ENCODE peak calls at places on chromosome 20, in ten cellular contexts. T is sigmoid colon; N is aorta; K is naive thymus-derived CD4-positive, alpha-beta T cell; U is GM23248; V is endothelial cell of umbilical vein; X is body of pancreas; W is brain microvascular endothelial cell; E is CD8-positive, alpha-beta memory T cell; A is pancreas. G is an unnamed sample.

GRCh38 chr20:22383156-22383555 is 201.2 kb downstream of the FOXA2 start:
- DNase-seq in V (no peak), E (no peak), X (no peak), W (no peak), U (peak; percentile 20), K (no peak), A (no peak), T (no peak), N (no peak), G (no peak)

GRCh38 chr20:3224681-3225421 is 14.1 kb downstream of the SLC4A11 start:
- DNase-seq in U (no peak), W (no peak), X (no peak), V (no peak), K (no peak), E (no peak), A (no peak), N (no peak), T (no peak), G (no peak)

GRCh38 chr20:4457566-4458543 is 263.9 kb upstream of the PRND start:
- DNase-seq in V (no peak), A (no peak), E (no peak), N (no peak), X (no peak), W (no peak), K (no peak), T (no peak), U (no peak), G (no peak)

GRCh38 chr20:4944518-4944917 is 56.8 kb downstream of the SLC23A2 start:
- DNase-seq in E (no peak), K (no peak), X (no peak), W (no peak), A (no peak), U (peak; percentile 83), N (no peak), T (no peak), V (no peak), G (no peak)

GRCh38 chr20:9156529-9157280 is 87.8 kb downstream of the PLCB4 start:
- DNase-seq in U (no peak), X (no peak), A (no peak), T (no peak), K (no peak), E (no peak), N (no peak), V (no peak), W (no peak), G (no peak)

GRCh38 chr20:55437778-55438417 is 567.4 kb downstream of the CBLN4 start:
- DNase-seq in U (no peak), E (no peak), A (no peak), N (no peak), K (no peak), X (peak; percentile 3), V (no peak), W (no peak), T (no peak), G (no peak)

GRCh38 chr20:38453941-38454340 is 18.7 kb upstream of the RALGAPB start:
- DNase-seq in X (no peak), K (no peak), W (no peak), A (peak; percentile 6), V (no peak), E (no peak), U (no peak), N (no peak), T (peak; percentile 30), G (no peak)

GRCh38 chr20:46240881-46241280 is 67.4 kb downstream of the CDH22 start:
- DNase-seq in A (no peak), W (no peak), E (no peak), X (no peak), K (no peak), V (no peak), N (no peak), U (no peak), T (no peak), G (no peak)

GRCh38 chr20:14259691-14260090 is 77.7 kb downstream of the FLRT3 start:
- DNase-seq in X (no peak), V (no peak), A (no peak), N (no peak), K (no peak), T (no peak), W (no peak), E (no peak), U (peak; percentile 33), G (no peak)

GRCh38 chr20:1242530-1242929 is 16.7 kb downstream of the RAD21L1 start:
- DNase-seq in X (no peak), W (peak; percentile 66), A (no peak), N (no peak), K (no peak), U (peak; percentile 91), E (no peak), V (peak; percentile 80), T (no peak), G (no peak)

GRCh38 chr20:48340915-48341314 is 486.9 kb downstream of the PREX1 start:
- DNase-seq in X (no peak), K (no peak), A (no peak), V (no peak), T (no peak), E (no peak), N (no peak), U (no peak), W (no peak), G (no peak)

GRCh38 chr20:48339986-48340884 is 487.6 kb downstream of the PREX1 start:
- DNase-seq in V (no peak), K (no peak), U (no peak), X (no peak), W (no peak), N (no peak), T (no peak), E (no peak), A (no peak), G (no peak)

GRCh38 chr20:48338717-48339116 is 489.1 kb downstream of the PREX1 start:
- DNase-seq in K (no peak), U (peak; percentile 76), N (no peak), X (no peak), E (no peak), T (no peak), V (no peak), W (peak; percentile 36), A (no peak), G (no peak)

GRCh38 chr20:48336647-48337046 is 491.2 kb downstream of the PREX1 start:
- DNase-seq in X (no peak), W (no peak), N (no peak), E (no peak), V (no peak), T (no peak), K (no peak), A (no peak), U (no peak), G (no peak)

DNA sequence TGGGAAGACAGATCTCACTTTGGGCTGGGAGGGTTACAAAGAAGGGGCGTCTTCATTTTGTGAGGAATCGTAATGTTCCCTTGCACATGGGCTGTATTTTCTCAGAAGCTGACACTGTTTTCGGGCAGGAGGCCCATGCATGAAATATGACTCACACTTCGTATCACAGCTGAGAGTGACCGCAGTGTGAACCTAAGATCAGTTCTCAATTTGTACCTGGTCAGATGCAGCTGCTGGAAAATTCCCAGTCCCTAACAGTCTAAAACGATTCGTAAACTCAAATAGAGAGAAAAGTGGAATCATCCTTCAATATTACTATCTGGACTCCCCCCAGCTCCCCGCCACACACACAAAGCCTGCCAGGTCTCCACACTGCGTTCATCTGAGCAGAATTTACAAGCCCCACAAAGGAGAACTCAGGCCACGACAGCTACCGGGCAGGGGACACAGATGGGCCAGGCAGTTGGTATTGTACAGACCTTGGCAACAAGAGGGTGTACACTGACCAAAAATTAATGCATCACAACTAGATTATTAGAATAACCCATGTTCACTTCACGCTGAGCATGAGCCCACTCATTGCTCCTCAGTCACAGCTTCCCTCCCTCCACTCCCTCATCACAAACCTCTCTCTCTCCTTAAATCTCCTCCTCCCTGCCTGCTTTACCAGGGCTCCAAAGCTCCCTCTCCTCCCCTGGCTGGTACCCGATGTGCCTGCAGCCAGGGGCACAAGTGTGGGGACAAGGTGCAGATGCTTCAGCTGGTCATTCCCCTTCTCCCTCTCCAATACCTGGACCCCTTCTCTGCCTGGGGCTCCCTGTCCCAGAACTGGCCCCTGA is 488.4 kb downstream of the PREX1 start:
- DNase-seq in W (peak; percentile 63), K (no peak), E (no peak), A (no peak), V (no peak), N (no peak), U (peak; percentile 75), X (peak; percentile 20), T (peak; percentile 80), G (no peak)
- H3K27ac ChIP-seq in W (peak overlapping the region; percentile 56), K (no peak overlapping the region), E (no peak overlapping the region), A (no peak overlapping the region), V (no peak overlapping the region), N (no peak overlapping the region), U (no peak overlapping the region), X (no peak overlapping the region), T (peak overlapping the region; percentile 62), G (no peak overlapping the region)

GRCh38 chr20:41619360-41620115 is 1.4 kb upstream of the CHD6 start:
- DNase-seq in X (no peak), W (no peak), U (peak; percentile 36), T (no peak), E (peak; percentile 6), V (no peak), K (no peak), A (no peak), N (no peak), G (peak; percentile 0)
- H3K27ac ChIP-seq in X (no peak overlapping the region), W (no peak overlapping the region), U (no peak overlapping the region), T (no peak overlapping the region), E (no peak overlapping the region), V (no peak overlapping the region), K (peak overlapping the region; percentile 67), A (no peak overlapping the region), N (no peak overlapping the region), G (peak overlapping the region; percentile 66)

GRCh38 chr20:62875419-62876355 is 14.1 kb upstream of the TCFL5 start:
- DNase-seq in W (peak; percentile 81), T (peak; percentile 95), U (peak; percentile 93), X (peak; percentile 77), V (peak; percentile 77), A (peak; percentile 74), K (no peak), E (no peak), N (peak; percentile 88), G (peak; percentile 42)
- H3K27ac ChIP-seq in W (no peak overlapping the region), T (peak overlapping the region; percentile 71), U (peak overlapping the region; percentile 70), X (no peak overlapping the region), V (no peak overlapping the region), A (peak overlapping the region; percentile 54), K (no peak overlapping the region), E (peak overlapping the region; percentile 58), N (no peak overlapping the region), G (peak overlapping the region; percentile 37)

GRCh38 chr20:62826646-62827322 is 9.9 kb downstream of the COL9A3 start:
- DNase-seq in K (no peak), W (no peak), N (no peak), A (peak; percentile 53), X (no peak), V (no peak), T (no peak), U (no peak), E (no peak), G (no peak)

GRCh38 chr20:62824476-62825287 is 7.8 kb downstream of the COL9A3 start:
- DNase-seq in N (no peak), X (no peak), T (peak; percentile 93), A (peak; percentile 71), U (peak; percentile 30), E (peak; percentile 43), V (no peak), K (peak; percentile 32), W (no peak), G (no peak)

GRCh38 chr20:62823688-62824475 is 7.0 kb downstream of the COL9A3 start:
- DNase-seq in T (no peak), V (no peak), K (no peak), U (no peak), N (no peak), A (no peak), W (no peak), E (no peak), X (peak; percentile 49), G (no peak)

GRCh38 chr20:62825994-62826645 is 9.3 kb downstream of the COL9A3 start:
- DNase-seq in K (no peak), T (no peak), N (no peak), W (no peak), A (peak; percentile 60), V (no peak), E (no peak), U (no peak), X (no peak), G (no peak)

GRCh38 chr20:62825288-62825993 is 8.6 kb downstream of the COL9A3 start:
- DNase-seq in A (peak; percentile 59), X (no peak), W (no peak), E (no peak), K (no peak), U (no peak), T (no peak), V (no peak), N (no peak), G (no peak)
- H3K27ac ChIP-seq in A (no peak overlapping the region), X (peak overlapping the region; percentile 80), W (no peak overlapping the region), E (no peak overlapping the region), K (no peak overlapping the region), U (no peak overlapping the region), T (no peak overlapping the region), V (no peak overlapping the region), N (no peak overlapping the region), G (no peak overlapping the region)

G was measured in substantia nigra.